ENCODE peak calls at places on chromosomes 3 and 15, in ten cellular contexts. A is DND-41; S is CD4-positive, alpha-beta memory T cell; O is brain microvascular endothelial cell; B is ascending aorta; R is CD4-positive, CD25-positive, alpha-beta regulatory T cell; E is aorta; P is spleen; Z is endodermal cell; D is left lung. H is an unnamed sample.
A peak's percentile ranks its signal among the peaks of the same experiment; 100 is the strongest.

GRCh38 chr3:16460886-16461285 is 52.6 kb downstream of the RFTN1 start:
- DNase-seq in A (no peak), S (no peak), O (no peak), B (no peak), R (no peak), E (no peak), P (no peak), Z (no peak), D (no peak), H (no peak)

GRCh38 chr3:11820540-11821041 is 26.1 kb downstream of the TAMM41 start:
- DNase-seq in A (no peak), S (no peak), O (peak; percentile 12), B (no peak), R (no peak), E (no peak), P (no peak), Z (peak; percentile 47), D (no peak), H (no peak)

GRCh38 chr15:60912984-60913697 is 316.0 kb downstream of the RORA start:
- DNase-seq in A (no peak), S (no peak), O (no peak), B (no peak), R (no peak), E (no peak), P (no peak), Z (no peak), D (no peak), H (no peak)

GRCh38 chr3:140344601-140345000 is 333.3 kb upstream of the TRIM42 start:
- DNase-seq in A (no peak), S (no peak), O (no peak), B (no peak), R (no peak), E (no peak), P (no peak), Z (peak; percentile 62), D (no peak), H (no peak)

GRCh38 chr3:18445421-18446066 is 20.4 kb upstream of the SATB1 start:
- DNase-seq in A (peak; percentile 73), S (peak; percentile 86), O (no peak), B (peak; percentile 63), R (peak; percentile 82), E (no peak), P (peak; percentile 90), Z (peak; percentile 57), D (no peak), H (peak; percentile 73)

GRCh38 chr15:62809106-62809967 is 233.2 kb upstream of the TPM1 start:
- DNase-seq in A (no peak), S (no peak), O (peak; percentile 31), B (no peak), R (no peak), E (no peak), P (no peak), Z (no peak), D (no peak), H (no peak)

GRCh38 chr3:13552855-13553652 is 4.1 kb downstream of the FBLN2 start:
- DNase-seq in A (no peak), S (no peak), O (no peak), B (no peak), R (no peak), E (no peak), P (no peak), Z (no peak), D (peak; percentile 67), H (no peak)

GRCh38 chr3:114380233-114380645 is 86.4 kb downstream of the TIGIT start:
- DNase-seq in A (no peak), S (no peak), O (peak; percentile 75), B (peak; percentile 64), R (no peak), E (peak; percentile 79), P (no peak), Z (no peak), D (peak; percentile 31), H (no peak)

GRCh38 chr3:51706788-51707731 is at the start of gene GRM2:
- DNase-seq in A (peak; percentile 34), S (peak; percentile 18), O (peak; percentile 77), B (peak; percentile 69), R (peak; percentile 8), E (peak; percentile 92), P (peak; percentile 77), Z (peak; percentile 98), D (peak; percentile 86), H (no peak)

GRCh38 chr15:89575656-89576416 is 567 bp downstream of the TICRR start:
- DNase-seq in A (peak; percentile 27), S (peak; percentile 10), O (no peak), B (peak; percentile 64), R (no peak), E (peak; percentile 80), P (no peak), Z (peak; percentile 82), D (peak; percentile 88), H (no peak)

GRCh38 chr3:18740631-18741583 is 315.8 kb upstream of the SATB1 start:
- DNase-seq in A (peak; percentile 43), S (peak; percentile 86), O (no peak), B (peak; percentile 63), R (peak; percentile 80), E (no peak), P (no peak), Z (no peak), D (no peak), H (peak; percentile 28)

GRCh38 chr15:60001642-60002527 is 2.2 kb upstream of the FOXB1 start:
- DNase-seq in A (no peak), S (no peak), O (no peak), B (no peak), R (no peak), E (no peak), P (no peak), Z (peak; percentile 57), D (no peak), H (peak; percentile 13)

GRCh38 chr15:74573987-74574386 is 33.0 kb downstream of the ARID3B start:
- DNase-seq in A (no peak), S (no peak), O (peak; percentile 48), B (no peak), R (no peak), E (no peak), P (no peak), Z (peak; percentile 16), D (no peak), H (no peak)

GRCh38 chr15:62719316-62719715 is 323.2 kb upstream of the TPM1 start:
- DNase-seq in A (no peak), S (no peak), O (peak; percentile 4), B (no peak), R (no peak), E (no peak), P (no peak), Z (no peak), D (no peak), H (no peak)

GRCh38 chr15:30990036-30990435 is 1.4 kb downstream of the MTMR10 start:
- DNase-seq in A (no peak), S (no peak), O (no peak), B (no peak), R (no peak), E (no peak), P (no peak), Z (no peak), D (no peak), H (no peak)

GRCh38 chr3:114452176-114452744 is 158.4 kb downstream of the TIGIT start:
- DNase-seq in A (no peak), S (no peak), O (no peak), B (no peak), R (no peak), E (no peak), P (no peak), Z (no peak), D (no peak), H (no peak)

GRCh38 chr3:115659861-115660260 is 36.6 kb downstream of the GAP43 start:
- DNase-seq in A (no peak), S (no peak), O (no peak), B (no peak), R (no peak), E (no peak), P (no peak), Z (no peak), D (no peak), H (no peak)

GRCh38 chr3:4808637-4809036 is 170.6 kb upstream of the BHLHE40 start:
- DNase-seq in A (no peak), S (no peak), O (no peak), B (no peak), R (no peak), E (no peak), P (no peak), Z (no peak), D (no peak), H (no peak)

GRCh38 chr15:87940763-87941162 is 315.8 kb downstream of the NTRK3 start:
- DNase-seq in A (peak; percentile 16), S (no peak), O (no peak), B (no peak), R (no peak), E (no peak), P (no peak), Z (no peak), D (no peak), H (no peak)

GRCh38 chr3:72297481-72297880 is 512.5 kb upstream of the PROK2 start:
- DNase-seq in A (no peak), S (no peak), O (no peak), B (no peak), R (no peak), E (no peak), P (no peak), Z (no peak), D (no peak), H (no peak)
- H3K27ac ChIP-seq in A (no peak overlapping the region), S (no peak overlapping the region), O (no peak overlapping the region), B (no peak overlapping the region), R (no peak overlapping the region), E (no peak overlapping the region), P (no peak overlapping the region), Z (no peak overlapping the region), D (no peak overlapping the region), H (no peak overlapping the region)

GRCh38 chr3:72950372-72950771 is 46.2 kb upstream of the PPP4R2 start:
- DNase-seq in A (no peak), S (no peak), O (no peak), B (no peak), R (no peak), E (no peak), P (no peak), Z (no peak), D (no peak), H (no peak)
- H3K27ac ChIP-seq in A (no peak overlapping the region), S (no peak overlapping the region), O (no peak overlapping the region), B (no peak overlapping the region), R (no peak overlapping the region), E (no peak overlapping the region), P (no peak overlapping the region), Z (no peak overlapping the region), D (no peak overlapping the region), H (no peak overlapping the region)

DNA sequence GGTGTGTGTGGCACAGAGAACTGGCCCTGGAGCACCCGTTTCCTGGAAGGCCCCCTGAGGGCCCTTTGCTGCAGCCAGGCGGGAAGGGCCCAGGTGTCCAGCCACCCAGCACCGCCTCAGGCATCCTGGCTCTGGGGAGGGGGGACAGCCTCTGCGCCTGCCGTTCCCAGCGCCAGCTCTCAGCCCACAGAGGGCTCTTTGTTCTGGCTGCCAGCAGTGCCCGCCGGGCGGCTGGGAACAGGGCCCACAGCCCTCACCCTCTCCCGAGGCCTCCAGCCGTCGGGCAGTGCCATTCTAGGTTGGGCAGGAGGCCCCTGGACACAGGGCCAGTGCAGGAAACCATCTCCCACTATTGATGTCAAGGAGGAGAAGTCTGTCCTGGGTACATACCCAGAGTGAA is 8.3 kb downstream of the SLC38A3 start:
- DNase-seq in A (no peak), S (no peak), O (no peak), B (no peak), R (no peak), E (no peak), P (no peak), Z (no peak), D (no peak), H (no peak)
- H3K27ac ChIP-seq in A (no peak overlapping the region), S (no peak overlapping the region), O (no peak overlapping the region), B (no peak overlapping the region), R (no peak overlapping the region), E (no peak overlapping the region), P (no peak overlapping the region), Z (no peak overlapping the region), D (no peak overlapping the region), H (no peak overlapping the region)

GRCh38 chr3:111936191-111936841 is 42.5 kb upstream of the ABHD10 start:
- DNase-seq in A (no peak), S (no peak), O (peak; percentile 36), B (no peak), R (no peak), E (no peak), P (no peak), Z (no peak), D (no peak), H (no peak)
- H3K27ac ChIP-seq in A (no peak overlapping the region), S (no peak overlapping the region), O (peak overlapping the region; percentile 94), B (peak overlapping the region; percentile 31), R (no peak overlapping the region), E (no peak overlapping the region), P (peak overlapping the region; percentile 5), Z (no peak overlapping the region), D (peak overlapping the region; percentile 35), H (no peak overlapping the region)